ENCODE peak calls at places on chromosomes 5 and 9, in eight cellular contexts. G is GM10248; C is LoVo; U is HFF-Myc; V is T-helper 9 cell; E is AG09319; P is activated CD4-positive, alpha-beta T cell treated with anti-CD3 and anti-CD28 coated beads, Interleukin-2, amount 50 U/mL, for 1 hour; H is naive thymus-derived CD8-positive, alpha-beta T cell. L is an unnamed sample.

GRCh38 chr9:35605336-35606137 is 475 bp downstream of the TESK1 start:
- DNase-seq in G (peak), C (no peak), U (no peak), V (peak), E (no peak), P (peak), H (peak), L (no peak)

GRCh38 chr5:75885849-75886596 is 168.8 kb upstream of the POC5 start:
- DNase-seq in G (peak), C (no peak), U (no peak), V (no peak), E (no peak), P (no peak), H (no peak), L (no peak)

GRCh38 chr5:56481147-56481997 is 248.2 kb upstream of the ANKRD55 start:
- DNase-seq in G (peak), C (peak), U (no peak), V (peak), E (no peak), P (peak), H (peak), L (no peak)

GRCh38 chr9:35482071-35482470 is 7.8 kb upstream of the RUSC2 start:
- DNase-seq in G (no peak), C (no peak), U (no peak), V (no peak), E (no peak), P (no peak), H (no peak), L (no peak)

GRCh38 chr5:18024542-18024941 is 390.3 kb downstream of the TAF11L14 start:
- DNase-seq in G (no peak), C (no peak), U (no peak), V (no peak), E (no peak), P (no peak), H (no peak), L (no peak)

GRCh38 chr5:137838976-137839375 is 28.7 kb upstream of the MYOT start:
- DNase-seq in G (no peak), C (no peak), U (no peak), V (no peak), E (no peak), P (no peak), H (no peak), L (no peak)

GRCh38 chr9:131276891-131277672 is 772 bp upstream of the FAM78A start:
- DNase-seq in G (no peak), C (no peak), U (no peak), V (peak), E (no peak), P (no peak), H (peak), L (no peak)

GRCh38 chr5:167393328-167393727 is 898.1 kb upstream of the WWC1 start:
- DNase-seq in G (no peak), C (no peak), U (no peak), V (no peak), E (no peak), P (no peak), H (no peak), L (no peak)

GRCh38 chr9:127455299-127455992 is 4.1 kb downstream of the LRSAM1 start:
- DNase-seq in G (no peak), C (no peak), U (no peak), V (no peak), E (no peak), P (peak), H (no peak), L (no peak)

GRCh38 chr5:115551415-115551814 is 6.8 kb upstream of the FEM1C start:
- DNase-seq in G (no peak), C (peak), U (no peak), V (no peak), E (no peak), P (no peak), H (no peak), L (no peak)

GRCh38 chr9:128607642-128608350 is 48.9 kb downstream of the DYNC2I2 start:
- DNase-seq in G (no peak), C (no peak), U (no peak), V (no peak), E (no peak), P (no peak), H (no peak), L (no peak)

GRCh38 chr9:91407580-91408275 is 15.9 kb downstream of the NFIL3 start:
- DNase-seq in G (no peak), C (no peak), U (no peak), V (no peak), E (no peak), P (no peak), H (no peak), L (no peak)

GRCh38 chr9:134863941-134864820 is 16.4 kb upstream of the FCN2 start:
- DNase-seq in G (no peak), C (no peak), U (no peak), V (no peak), E (no peak), P (no peak), H (no peak), L (no peak)

GRCh38 chr9:20511680-20512079 is 110.6 kb downstream of the MLLT3 start:
- DNase-seq in G (no peak), C (no peak), U (no peak), V (no peak), E (no peak), P (no peak), H (no peak), L (no peak)

GRCh38 chr5:65825388-65826328 is 100.7 kb upstream of the ERBIN start:
- DNase-seq in G (no peak), C (peak), U (no peak), V (no peak), E (no peak), P (no peak), H (no peak), L (no peak)

GRCh38 chr9:129317179-129318011 is 139.3 kb upstream of the IER5L start:
- DNase-seq in G (peak), C (no peak), U (no peak), V (no peak), E (no peak), P (no peak), H (no peak), L (no peak)

GRCh38 chr9:5633243-5633642 is 4.3 kb downstream of the RIC1 start:
- DNase-seq in G (no peak), C (peak), U (no peak), V (no peak), E (no peak), P (no peak), H (no peak), L (no peak)

GRCh38 chr5:139271201-139272027 is 22.1 kb upstream of the MATR3 start:
- DNase-seq in G (no peak), C (peak), U (peak), V (no peak), E (peak), P (no peak), H (no peak), L (no peak)

GRCh38 chr9:33106827-33107621 is 30.6 kb upstream of the SMU1 start:
- DNase-seq in G (no peak), C (no peak), U (peak), V (no peak), E (peak), P (no peak), H (no peak), L (no peak)

GRCh38 chr9:85569988-85570387 is 171.8 kb downstream of the AGTPBP1 start:
- DNase-seq in G (no peak), C (no peak), U (peak), V (no peak), E (no peak), P (no peak), H (no peak), L (no peak)

GRCh38 chr5:1134478-1134877 is 22.6 kb upstream of the SLC12A7 start:
- DNase-seq in G (peak), C (no peak), U (no peak), V (no peak), E (no peak), P (no peak), H (no peak), L (no peak)

GRCh38 chr5:142330026-142330425 is 5.2 kb upstream of the SPRY4 start:
- DNase-seq in G (no peak), C (no peak), U (no peak), V (no peak), E (no peak), P (no peak), H (no peak), L (no peak)

L was measured in D721Med.